ENCODE peak calls at places on chromosomes 7 and 10, in ten cellular contexts. One of them, this sample, is unnamed.

GRCh38 chr10:62653254-62653653 is 151.3 kb upstream of the ADO start:
- DNase-seq in HT1080: no peak
- DNase-seq in psoas muscle: no peak
- DNase-seq in adrenal gland: no peak
- DNase-seq in stimulated activated CD4-positive, alpha-beta T cell treated with anti-CD3 and anti-CD28 coated beads, Interleukin-2, amount 100 ng/mL, for 48 hours: no peak
- DNase-seq in amniotic epithelial cell: no peak
- DNase-seq in activated CD8-positive, alpha-beta memory T cell treated with anti-CD3 and anti-CD28 coated beads for 4 hours: no peak
- DNase-seq in NCI-H1105: no peak
- DNase-seq in CD8-positive, alpha-beta memory T cell: no peak
- DNase-seq in aorta: no peak
- DNase-seq in this sample: no peak

GRCh38 chr10:12397931-12398330 is 48.6 kb downstream of the CAMK1D start:
- DNase-seq in NCI-H1105: no peak
- DNase-seq in HT1080: no peak
- DNase-seq in aorta: no peak
- DNase-seq in CD8-positive, alpha-beta memory T cell: no peak
- DNase-seq in stimulated activated CD4-positive, alpha-beta T cell treated with anti-CD3 and anti-CD28 coated beads, Interleukin-2, amount 100 ng/mL, for 48 hours: no peak
- DNase-seq in adrenal gland: no peak
- DNase-seq in amniotic epithelial cell: no peak
- DNase-seq in activated CD8-positive, alpha-beta memory T cell treated with anti-CD3 and anti-CD28 coated beads for 4 hours: no peak
- DNase-seq in psoas muscle: no peak
- DNase-seq in this sample: no peak

GRCh38 chr7:132723506-132724081 is 147.3 kb upstream of the PLXNA4 start:
- DNase-seq in stimulated activated CD4-positive, alpha-beta T cell treated with anti-CD3 and anti-CD28 coated beads, Interleukin-2, amount 100 ng/mL, for 48 hours: no peak
- DNase-seq in activated CD8-positive, alpha-beta memory T cell treated with anti-CD3 and anti-CD28 coated beads for 4 hours: no peak
- DNase-seq in aorta: no peak
- DNase-seq in HT1080: no peak
- DNase-seq in CD8-positive, alpha-beta memory T cell: no peak
- DNase-seq in psoas muscle: no peak
- DNase-seq in adrenal gland: no peak
- DNase-seq in amniotic epithelial cell: no peak
- DNase-seq in NCI-H1105: no peak
- DNase-seq in this sample: no peak

GRCh38 chr7:124085168-124085567 is 52.3 kb upstream of the TMEM229A start:
- DNase-seq in stimulated activated CD4-positive, alpha-beta T cell treated with anti-CD3 and anti-CD28 coated beads, Interleukin-2, amount 100 ng/mL, for 48 hours: no peak
- DNase-seq in aorta: no peak
- DNase-seq in amniotic epithelial cell: peak
- DNase-seq in NCI-H1105: peak
- DNase-seq in adrenal gland: peak
- DNase-seq in activated CD8-positive, alpha-beta memory T cell treated with anti-CD3 and anti-CD28 coated beads for 4 hours: no peak
- DNase-seq in psoas muscle: no peak
- DNase-seq in CD8-positive, alpha-beta memory T cell: no peak
- DNase-seq in HT1080: peak
- DNase-seq in this sample: peak

GRCh38 chr7:134829381-134829986 is 50.0 kb downstream of the CALD1 start:
- DNase-seq in CD8-positive, alpha-beta memory T cell: no peak
- DNase-seq in NCI-H1105: no peak
- DNase-seq in psoas muscle: no peak
- DNase-seq in adrenal gland: no peak
- DNase-seq in HT1080: no peak
- DNase-seq in aorta: no peak
- DNase-seq in activated CD8-positive, alpha-beta memory T cell treated with anti-CD3 and anti-CD28 coated beads for 4 hours: no peak
- DNase-seq in amniotic epithelial cell: no peak
- DNase-seq in stimulated activated CD4-positive, alpha-beta T cell treated with anti-CD3 and anti-CD28 coated beads, Interleukin-2, amount 100 ng/mL, for 48 hours: no peak
- DNase-seq in this sample: no peak

GRCh38 chr7:106012935-106013439 is 49.9 kb downstream of the CDHR3 start:
- DNase-seq in psoas muscle: no peak
- DNase-seq in stimulated activated CD4-positive, alpha-beta T cell treated with anti-CD3 and anti-CD28 coated beads, Interleukin-2, amount 100 ng/mL, for 48 hours: no peak
- DNase-seq in NCI-H1105: no peak
- DNase-seq in adrenal gland: no peak
- DNase-seq in activated CD8-positive, alpha-beta memory T cell treated with anti-CD3 and anti-CD28 coated beads for 4 hours: no peak
- DNase-seq in aorta: no peak
- DNase-seq in CD8-positive, alpha-beta memory T cell: no peak
- DNase-seq in amniotic epithelial cell: peak
- DNase-seq in HT1080: peak
- DNase-seq in this sample: no peak

GRCh38 chr7:101879565-101879964 is 62.1 kb downstream of the CUX1 start:
- DNase-seq in HT1080: no peak
- DNase-seq in psoas muscle: no peak
- DNase-seq in NCI-H1105: no peak
- DNase-seq in activated CD8-positive, alpha-beta memory T cell treated with anti-CD3 and anti-CD28 coated beads for 4 hours: no peak
- DNase-seq in amniotic epithelial cell: no peak
- DNase-seq in aorta: no peak
- DNase-seq in stimulated activated CD4-positive, alpha-beta T cell treated with anti-CD3 and anti-CD28 coated beads, Interleukin-2, amount 100 ng/mL, for 48 hours: no peak
- DNase-seq in adrenal gland: no peak
- DNase-seq in CD8-positive, alpha-beta memory T cell: no peak
- DNase-seq in this sample: no peak

GRCh38 chr7:106216517-106217088 is 68.2 kb downstream of the NAMPT start:
- DNase-seq in CD8-positive, alpha-beta memory T cell: no peak
- DNase-seq in adrenal gland: peak
- DNase-seq in HT1080: peak
- DNase-seq in activated CD8-positive, alpha-beta memory T cell treated with anti-CD3 and anti-CD28 coated beads for 4 hours: no peak
- DNase-seq in NCI-H1105: no peak
- DNase-seq in amniotic epithelial cell: peak
- DNase-seq in stimulated activated CD4-positive, alpha-beta T cell treated with anti-CD3 and anti-CD28 coated beads, Interleukin-2, amount 100 ng/mL, for 48 hours: no peak
- DNase-seq in psoas muscle: peak
- DNase-seq in aorta: peak
- DNase-seq in this sample: peak

GRCh38 chr10:88152720-88153119 is 289.3 kb downstream of the PTEN start:
- DNase-seq in NCI-H1105: no peak
- DNase-seq in psoas muscle: peak
- DNase-seq in HT1080: peak
- DNase-seq in stimulated activated CD4-positive, alpha-beta T cell treated with anti-CD3 and anti-CD28 coated beads, Interleukin-2, amount 100 ng/mL, for 48 hours: peak
- DNase-seq in amniotic epithelial cell: peak
- DNase-seq in adrenal gland: no peak
- DNase-seq in CD8-positive, alpha-beta memory T cell: no peak
- DNase-seq in aorta: peak
- DNase-seq in activated CD8-positive, alpha-beta memory T cell treated with anti-CD3 and anti-CD28 coated beads for 4 hours: no peak
- DNase-seq in this sample: peak

GRCh38 chr7:79282051-79282694 is 171.3 kb downstream of the MAGI2 start:
- DNase-seq in activated CD8-positive, alpha-beta memory T cell treated with anti-CD3 and anti-CD28 coated beads for 4 hours: no peak
- DNase-seq in NCI-H1105: peak
- DNase-seq in amniotic epithelial cell: peak
- DNase-seq in psoas muscle: no peak
- DNase-seq in CD8-positive, alpha-beta memory T cell: no peak
- DNase-seq in stimulated activated CD4-positive, alpha-beta T cell treated with anti-CD3 and anti-CD28 coated beads, Interleukin-2, amount 100 ng/mL, for 48 hours: no peak
- DNase-seq in adrenal gland: peak
- DNase-seq in HT1080: no peak
- DNase-seq in aorta: no peak
- DNase-seq in this sample: peak

GRCh38 chr10:62433181-62433692 is 59.1 kb downstream of the ZNF365 start:
- DNase-seq in NCI-H1105: no peak
- DNase-seq in aorta: peak
- DNase-seq in activated CD8-positive, alpha-beta memory T cell treated with anti-CD3 and anti-CD28 coated beads for 4 hours: no peak
- DNase-seq in psoas muscle: peak
- DNase-seq in adrenal gland: peak
- DNase-seq in amniotic epithelial cell: peak
- DNase-seq in HT1080: peak
- DNase-seq in CD8-positive, alpha-beta memory T cell: no peak
- DNase-seq in stimulated activated CD4-positive, alpha-beta T cell treated with anti-CD3 and anti-CD28 coated beads, Interleukin-2, amount 100 ng/mL, for 48 hours: peak
- DNase-seq in this sample: peak

GRCh38 chr7:138875794-138876193 is 77.8 kb upstream of the ATP6V0A4 start:
- DNase-seq in CD8-positive, alpha-beta memory T cell: peak
- DNase-seq in activated CD8-positive, alpha-beta memory T cell treated with anti-CD3 and anti-CD28 coated beads for 4 hours: peak
- DNase-seq in aorta: no peak
- DNase-seq in HT1080: peak
- DNase-seq in NCI-H1105: no peak
- DNase-seq in psoas muscle: no peak
- DNase-seq in adrenal gland: no peak
- DNase-seq in amniotic epithelial cell: peak
- DNase-seq in stimulated activated CD4-positive, alpha-beta T cell treated with anti-CD3 and anti-CD28 coated beads, Interleukin-2, amount 100 ng/mL, for 48 hours: peak
- DNase-seq in this sample: peak

GRCh38 chr7:5432691-5433090 is 9.1 kb upstream of the TNRC18 start:
- DNase-seq in stimulated activated CD4-positive, alpha-beta T cell treated with anti-CD3 and anti-CD28 coated beads, Interleukin-2, amount 100 ng/mL, for 48 hours: no peak
- DNase-seq in aorta: no peak
- DNase-seq in CD8-positive, alpha-beta memory T cell: no peak
- DNase-seq in amniotic epithelial cell: no peak
- DNase-seq in activated CD8-positive, alpha-beta memory T cell treated with anti-CD3 and anti-CD28 coated beads for 4 hours: no peak
- DNase-seq in psoas muscle: no peak
- DNase-seq in NCI-H1105: no peak
- DNase-seq in adrenal gland: no peak
- DNase-seq in HT1080: no peak
- DNase-seq in this sample: no peak

GRCh38 chr7:139860090-139860773 is 31.2 kb downstream of the TBXAS1 start:
- DNase-seq in activated CD8-positive, alpha-beta memory T cell treated with anti-CD3 and anti-CD28 coated beads for 4 hours: no peak
- DNase-seq in stimulated activated CD4-positive, alpha-beta T cell treated with anti-CD3 and anti-CD28 coated beads, Interleukin-2, amount 100 ng/mL, for 48 hours: no peak
- DNase-seq in adrenal gland: peak
- DNase-seq in aorta: peak
- DNase-seq in amniotic epithelial cell: no peak
- DNase-seq in NCI-H1105: no peak
- DNase-seq in psoas muscle: peak
- DNase-seq in HT1080: no peak
- DNase-seq in CD8-positive, alpha-beta memory T cell: no peak
- DNase-seq in this sample: no peak

GRCh38 chr7:77657427-77658331 is 38.6 kb upstream of the RSBN1L start:
- DNase-seq in HT1080: peak
- DNase-seq in CD8-positive, alpha-beta memory T cell: peak
- DNase-seq in NCI-H1105: peak
- DNase-seq in aorta: no peak
- DNase-seq in psoas muscle: no peak
- DNase-seq in stimulated activated CD4-positive, alpha-beta T cell treated with anti-CD3 and anti-CD28 coated beads, Interleukin-2, amount 100 ng/mL, for 48 hours: no peak
- DNase-seq in activated CD8-positive, alpha-beta memory T cell treated with anti-CD3 and anti-CD28 coated beads for 4 hours: no peak
- DNase-seq in amniotic epithelial cell: peak
- DNase-seq in adrenal gland: no peak
- DNase-seq in this sample: peak

GRCh38 chr10:77531441-77532001 is 106.1 kb downstream of the KCNMA1 start:
- DNase-seq in activated CD8-positive, alpha-beta memory T cell treated with anti-CD3 and anti-CD28 coated beads for 4 hours: no peak
- DNase-seq in NCI-H1105: no peak
- DNase-seq in CD8-positive, alpha-beta memory T cell: no peak
- DNase-seq in stimulated activated CD4-positive, alpha-beta T cell treated with anti-CD3 and anti-CD28 coated beads, Interleukin-2, amount 100 ng/mL, for 48 hours: no peak
- DNase-seq in aorta: peak
- DNase-seq in HT1080: peak
- DNase-seq in psoas muscle: peak
- DNase-seq in amniotic epithelial cell: peak
- DNase-seq in adrenal gland: peak
- DNase-seq in this sample: peak

This sample was measured in bronchial epithelial cell.